ENCODE peak calls at places on chromosomes 6 and 20, in six cellular contexts. K is stimulated activated CD4-positive, alpha-beta T cell treated with anti-CD3 and anti-CD28 coated beads, Interleukin-12 subunit alpha, Interleukin-12 subunit beta, amount 100 ng/mL, for 4 hours; A is amniotic epithelial cell; V is NCI-H345; C is uterus; H is fibroblast of the aortic adventitia. G is an unnamed sample.

GRCh38 chr20:17556842-17557674 is 12.8 kb upstream of the DSTN start:
- DNase-seq in H (peak; percentile 72), K (no peak), C (peak; percentile 84), A (no peak), V (peak; percentile 64), G (peak; percentile 68)

GRCh38 chr6:20455175-20456075 is 53.7 kb downstream of the E2F3 start:
- DNase-seq in A (peak; percentile 28), C (no peak), H (peak; percentile 53), K (no peak), V (no peak), G (peak; percentile 79)

GRCh38 chr6:27924179-27924578 is 12.0 kb upstream of the OR2B2 start:
- DNase-seq in H (no peak), C (no peak), V (no peak), A (no peak), K (no peak), G (no peak)

GRCh38 chr6:123604067-123604466 is 32.7 kb downstream of the TRDN start:
- DNase-seq in V (peak; percentile 23), H (no peak), K (no peak), A (no peak), C (no peak), G (no peak)

GRCh38 chr20:52448513-52448912 is 256.9 kb upstream of the ZFP64 start:
- DNase-seq in A (peak; percentile 80), V (no peak), H (no peak), K (no peak), C (no peak), G (no peak)

GRCh38 chr20:10040070-10040970 is 5.5 kb downstream of the ANKEF1 start:
- DNase-seq in A (peak; percentile 78), H (peak; percentile 40), K (no peak), C (no peak), V (peak; percentile 19), G (peak; percentile 74)

GRCh38 chr20:35992713-35993335 is 24.4 kb downstream of the CNBD2 start:
- DNase-seq in V (peak; percentile 81), C (peak; percentile 28), K (peak; percentile 9), A (peak; percentile 47), H (peak; percentile 70), G (peak; percentile 71)

GRCh38 chr6:89057759-89058158 is 22.8 kb upstream of the PNRC1 start:
- DNase-seq in V (no peak), C (no peak), H (no peak), A (no peak), K (no peak), G (no peak)

GRCh38 chr6:139925894-139926641 is 551.6 kb upstream of the CITED2 start:
- DNase-seq in K (no peak), H (peak; percentile 92), V (no peak), A (peak; percentile 96), C (peak; percentile 27), G (no peak)

GRCh38 chr6:1581120-1581991 is 28.4 kb upstream of the FOXC1 start:
- DNase-seq in K (no peak), A (no peak), H (no peak), C (no peak), V (no peak), G (no peak)

GRCh38 chr6:44223471-44224153 is at the start of gene SLC29A1:
- DNase-seq in V (peak; percentile 78), H (no peak), A (peak; percentile 15), K (peak; percentile 88), C (peak; percentile 74), G (peak; percentile 66)

GRCh38 chr6:134739299-134740090 is 210.4 kb downstream of the ALDH8A1 start:
- DNase-seq in V (no peak), K (no peak), C (no peak), A (peak; percentile 84), H (peak; percentile 30), G (peak; percentile 14)

GRCh38 chr6:1590580-1590979 is 19.1 kb upstream of the FOXC1 start:
- DNase-seq in K (no peak), C (no peak), V (no peak), A (no peak), H (no peak), G (no peak)

GRCh38 chr6:120230008-120230407 is 880.4 kb upstream of the MAN1A1 start:
- DNase-seq in K (no peak), C (no peak), H (no peak), V (no peak), A (no peak), G (no peak)

GRCh38 chr6:3813150-3813780 is 35.9 kb upstream of the FAM50B start:
- DNase-seq in K (no peak), V (no peak), C (peak; percentile 39), H (peak; percentile 37), A (peak; percentile 22), G (peak; percentile 95)

GRCh38 chr20:64102647-64103354 is 4.6 kb downstream of the NPBWR2 start:
- DNase-seq in A (no peak), K (no peak), C (no peak), H (no peak), V (peak; percentile 77), G (no peak)

GRCh38 chr20:59939052-59939878 is 840 bp downstream of the PPP1R3D start:
- DNase-seq in V (no peak), K (no peak), C (peak; percentile 23), H (peak; percentile 9), A (peak; percentile 14), G (no peak)

GRCh38 chr6:56335733-56336132 is 88.4 kb upstream of the COL21A1 start:
- DNase-seq in A (peak; percentile 94), K (no peak), C (no peak), H (peak; percentile 92), V (no peak), G (peak; percentile 86)

GRCh38 chr20:14631011-14631410 is 293.6 kb upstream of the FLRT3 start:
- DNase-seq in H (no peak), V (no peak), K (no peak), C (no peak), A (no peak), G (no peak)

GRCh38 chr6:121651420-121651819 is 216.0 kb downstream of the GJA1 start:
- DNase-seq in K (no peak), H (no peak), V (no peak), A (peak; percentile 43), C (no peak), G (peak; percentile 96)

G was measured in endothelial cell of umbilical vein.